ENCODE peak calls at places on chromosomes 1 and 21, in five cellular contexts. Q is lung microvascular endothelial cell, E is tibial artery, G is MV-4-11, S is Kasumi-1. J is an unnamed sample.

GRCh38 chr1:34192621-34193020 is 15.9 kb downstream of the C1orf94 start:
- DNase-seq in Q (no peak), G (no peak), E (no peak), S (no peak), J (no peak)

GRCh38 chr1:171742577-171742922 is 685 bp upstream of the VAMP4 start:
- DNase-seq in Q (peak), G (no peak), S (peak), E (peak), J (peak)

GRCh38 chr1:23598424-23598823 is 39.1 kb upstream of the ID3 start:
- DNase-seq in S (no peak), Q (no peak), E (no peak), G (no peak), J (no peak)

GRCh38 chr21:26394341-26394740 is 178.7 kb downstream of the CYYR1 start:
- DNase-seq in Q (no peak), E (no peak), S (no peak), G (no peak), J (no peak)

GRCh38 chr1:56831874-56832693 is 12.9 kb upstream of the FYB2 start:
- DNase-seq in G (peak), S (peak), Q (peak), E (no peak), J (peak)

GRCh38 chr1:212167098-212167497 is 118.1 kb upstream of the PPP2R5A start:
- DNase-seq in E (no peak), Q (peak), S (no peak), G (peak), J (no peak)

GRCh38 chr1:43358121-43358745 is 548 bp upstream of the CDC20 start:
- DNase-seq in S (peak), Q (peak), G (peak), E (no peak), J (peak)

GRCh38 chr1:162854245-162854860 is 6.6 kb downstream of the CCDC190 start:
- DNase-seq in E (peak), G (peak), S (peak), Q (peak), J (peak)

GRCh38 chr1:20849100-20849499 is 62.0 kb upstream of the HP1BP3 start:
- DNase-seq in G (no peak), E (no peak), Q (no peak), S (no peak), J (no peak)

GRCh38 chr1:99347041-99347684 is 82.9 kb downstream of the PLPPR4 start:
- DNase-seq in G (no peak), E (no peak), Q (no peak), S (no peak), J (no peak)

GRCh38 chr1:10033359-10033845 is 644 bp downstream of the UBE4B start:
- DNase-seq in Q (peak), S (peak), G (no peak), E (no peak), J (peak)

GRCh38 chr1:5742801-5743200 is 249.4 kb downstream of the NPHP4 start:
- DNase-seq in E (peak), Q (no peak), G (no peak), S (no peak), J (no peak)

GRCh38 chr1:25808481-25809244 is 8.7 kb downstream of the SELENON start:
- DNase-seq in G (no peak), S (no peak), Q (no peak), E (peak), J (no peak)

GRCh38 chr1:205615789-205616188 is 16.0 kb downstream of the ELK4 start:
- DNase-seq in S (no peak), G (no peak), E (no peak), Q (no peak), J (no peak)

GRCh38 chr1:225768662-225769426 is 8.8 kb upstream of the SRP9 start:
- DNase-seq in G (no peak), E (peak), S (no peak), Q (no peak), J (no peak)

GRCh38 chr1:187241971-187242370 is 413.2 kb downstream of the PLA2G4A start:
- DNase-seq in E (no peak), G (no peak), S (no peak), Q (no peak), J (no peak)

GRCh38 chr1:226529891-226530290 is 18.7 kb upstream of the STUM start:
- DNase-seq in S (no peak), E (no peak), Q (no peak), G (no peak), J (no peak)

GRCh38 chr21:45900034-45900868 is 81.3 kb upstream of the COL6A1 start:
- DNase-seq in E (no peak), G (no peak), Q (no peak), S (no peak), J (no peak)

GRCh38 chr1:238409191-238409846 is 518.6 kb upstream of the ZP4 start:
- DNase-seq in E (no peak), G (peak), Q (no peak), S (no peak), J (peak)

GRCh38 chr1:108703939-108704338 is 8.8 kb upstream of the FNDC7 start:
- DNase-seq in G (no peak), S (no peak), Q (no peak), E (no peak), J (no peak)

GRCh38 chr21:17576080-17576835 is 36.4 kb downstream of the BTG3 start:
- DNase-seq in S (no peak), G (no peak), E (no peak), Q (no peak), J (no peak)

GRCh38 chr1:64110924-64111777 is 92.3 kb upstream of the UBE2U start:
- DNase-seq in E (no peak), Q (no peak), G (no peak), S (no peak), J (no peak)

GRCh38 chr1:214573386-214574358 is 22.3 kb upstream of the PTPN14 start:
- DNase-seq in G (peak), E (no peak), S (no peak), Q (no peak), J (no peak)

GRCh38 chr1:40311692-40312091 is 5.4 kb downstream of the COL9A2 start:
- DNase-seq in G (no peak), S (no peak), E (no peak), Q (no peak), J (no peak)

GRCh38 chr1:153805042-153805745 is 30.0 kb downstream of the SLC27A3 start:
- DNase-seq in E (peak), Q (peak), S (peak), G (peak), J (peak)

GRCh38 chr21:27534211-27534610 is 567.3 kb upstream of the ADAMTS5 start:
- DNase-seq in Q (no peak), S (no peak), G (no peak), E (no peak), J (no peak)

GRCh38 chr1:95259245-95259644 is 25.2 kb downstream of the RWDD3 start:
- DNase-seq in Q (no peak), E (no peak), S (no peak), G (no peak), J (no peak)

GRCh38 chr1:41325801-41326200 is 35.4 kb upstream of the FOXO6 start:
- DNase-seq in E (no peak), S (no peak), Q (no peak), G (no peak), J (no peak)

GRCh38 chr1:184840596-184840995 is 85.9 kb upstream of the EDEM3 start:
- DNase-seq in G (no peak), Q (no peak), S (no peak), E (no peak), J (no peak)

GRCh38 chr1:50697440-50698421 is 262.3 kb downstream of the FAF1 start:
- DNase-seq in Q (no peak), S (no peak), E (no peak), G (no peak), J (no peak)

GRCh38 chr1:1179339-1179982 is 5.8 kb downstream of the TTLL10 start:
- DNase-seq in S (no peak), E (no peak), Q (no peak), G (no peak), J (no peak)

GRCh38 chr1:53462213-53462612 is 3.0 kb downstream of the DMRTB1 start:
- DNase-seq in G (no peak), Q (no peak), S (no peak), E (no peak), J (no peak)

GRCh38 chr1:226939439-226940028 is 560 bp upstream of the COQ8A start:
- DNase-seq in G (peak), S (peak), Q (peak), E (peak), J (peak)

GRCh38 chr1:95640746-95641145 is 406.7 kb downstream of the RWDD3 start:
- DNase-seq in S (no peak), Q (peak), G (no peak), E (no peak), J (no peak)

GRCh38 chr1:204723131-204723787 is 37.7 kb upstream of the LRRN2 start:
- DNase-seq in S (no peak), Q (no peak), G (no peak), E (no peak), J (no peak)

J was measured in RKO.